ENCODE peak calls at places on chromosomes 3 and 15, in seven cellular contexts. J is lower leg skin, A is natural killer cell, F is heart left ventricle, X is astrocyte, D is psoas muscle, Z is hepatocyte. S is an unnamed sample.

GRCh38 chr15:68699881-68700394 is 120.8 kb downstream of the ANP32A start:
- DNase-seq in J (no peak), A (no peak), F (peak), X (no peak), D (no peak), Z (no peak), S (no peak)

GRCh38 chr3:147392083-147392916 is 14.0 kb downstream of the ZIC4 start:
- DNase-seq in J (peak), A (no peak), F (no peak), X (no peak), D (peak), Z (peak), S (peak)

GRCh38 chr15:32828507-32829186 is 110.8 kb downstream of the GREM1 start:
- DNase-seq in J (no peak), A (no peak), F (no peak), X (peak), D (no peak), Z (no peak), S (no peak)

GRCh38 chr3:198081421-198081844 is 121.4 kb downstream of the LMLN start:
- DNase-seq in J (no peak), A (no peak), F (no peak), X (no peak), D (no peak), Z (no peak), S (no peak)

GRCh38 chr15:58924326-58924725 is 9.2 kb downstream of the SLTM start:
- DNase-seq in J (no peak), A (no peak), F (no peak), X (no peak), D (no peak), Z (no peak), S (no peak)

GRCh38 chr3:146131616-146132410 is 29.2 kb downstream of the PLOD2 start:
- DNase-seq in J (no peak), A (no peak), F (no peak), X (peak), D (no peak), Z (no peak), S (no peak)

GRCh38 chr15:73704869-73705645 is 20.9 kb downstream of the CD276 start:
- DNase-seq in J (no peak), A (peak), F (peak), X (no peak), D (peak), Z (peak), S (no peak)

GRCh38 chr15:82849556-82850241 is 40.3 kb downstream of the WHAMM start:
- DNase-seq in J (peak), A (peak), F (peak), X (peak), D (peak), Z (peak), S (peak)

GRCh38 chr3:64049832-64050231 is 26.5 kb upstream of the PSMD6 start:
- DNase-seq in J (no peak), A (no peak), F (no peak), X (no peak), D (no peak), Z (no peak), S (no peak)

GRCh38 chr3:158140396-158140795 is 30.5 kb downstream of the RSRC1 start:
- DNase-seq in J (no peak), A (no peak), F (no peak), X (no peak), D (no peak), Z (no peak), S (no peak)

GRCh38 chr3:193816656-193817311 is 223.8 kb downstream of the OPA1 start:
- DNase-seq in J (peak), A (no peak), F (peak), X (peak), D (peak), Z (peak), S (no peak)

GRCh38 chr3:52005571-52005986 is 9.9 kb upstream of the RPL29 start:
- DNase-seq in J (no peak), A (no peak), F (peak), X (peak), D (no peak), Z (peak), S (no peak)

GRCh38 chr15:54687628-54688027 is 509.1 kb downstream of the RSL24D1 start:
- DNase-seq in J (no peak), A (no peak), F (no peak), X (no peak), D (no peak), Z (no peak), S (no peak)

GRCh38 chr15:73965094-73965729 is 26.9 kb downstream of the STOML1 start:
- DNase-seq in J (peak), A (no peak), F (no peak), X (no peak), D (no peak), Z (no peak), S (no peak)

GRCh38 chr3:129341331-129342141 is 62.9 kb downstream of the HMCES start:
- DNase-seq in J (no peak), A (no peak), F (no peak), X (no peak), D (peak), Z (no peak), S (no peak)

GRCh38 chr3:69236808-69237707 is 114.7 kb upstream of the LMOD3 start:
- DNase-seq in J (no peak), A (no peak), F (peak), X (no peak), D (no peak), Z (no peak), S (no peak)

GRCh38 chr3:104564045-104564643 is 802.6 kb upstream of the ALCAM start:
- DNase-seq in J (no peak), A (no peak), F (no peak), X (no peak), D (no peak), Z (peak), S (no peak)

GRCh38 chr3:9767418-9767817 is 2.3 kb downstream of the CAMK1 start:
- DNase-seq in J (no peak), A (no peak), F (peak), X (no peak), D (no peak), Z (no peak), S (no peak)

GRCh38 chr15:41982133-41982930 is 10.0 kb upstream of the EHD4 start:
- DNase-seq in J (peak), A (no peak), F (no peak), X (no peak), D (no peak), Z (no peak), S (no peak)

GRCh38 chr15:31297880-31298456 is 28.7 kb upstream of the KLF13 start:
- DNase-seq in J (peak), A (no peak), F (no peak), X (no peak), D (no peak), Z (peak), S (peak)

GRCh38 chr3:168249048-168249538 is 153.4 kb upstream of the GOLIM4 start:
- DNase-seq in J (no peak), A (no peak), F (no peak), X (peak), D (no peak), Z (no peak), S (no peak)

GRCh38 chr3:10088256-10088655 is 19.8 kb downstream of the FANCD2OS start:
- DNase-seq in J (no peak), A (no peak), F (no peak), X (no peak), D (no peak), Z (no peak), S (no peak)

GRCh38 chr3:150370129-150370602 is 37.9 kb upstream of the TSC22D2 start:
- DNase-seq in J (no peak), A (no peak), F (peak), X (peak), D (no peak), Z (peak), S (peak)

GRCh38 chr3:171175840-171176239 is 149.3 kb upstream of the SLC2A2 start:
- DNase-seq in J (no peak), A (no peak), F (no peak), X (no peak), D (no peak), Z (no peak), S (no peak)

GRCh38 chr3:190495796-190496195 is 18.1 kb upstream of the IL1RAP start:
- DNase-seq in J (no peak), A (no peak), F (no peak), X (no peak), D (no peak), Z (no peak), S (no peak)

GRCh38 chr15:78453447-78453846 is 15.4 kb downstream of the IREB2 start:
- DNase-seq in J (no peak), A (no peak), F (no peak), X (no peak), D (no peak), Z (no peak), S (no peak)

GRCh38 chr3:61117045-61117898 is 134.0 kb downstream of the FHIT start:
- DNase-seq in J (no peak), A (no peak), F (no peak), X (no peak), D (no peak), Z (no peak), S (no peak)

GRCh38 chr15:78752492-78753358 is 58.5 kb downstream of the ADAMTS7 start:
- DNase-seq in J (peak), A (no peak), F (peak), X (no peak), D (no peak), Z (no peak), S (no peak)

GRCh38 chr15:28914483-28915023 is 28.8 kb downstream of the APBA2 start:
- DNase-seq in J (no peak), A (no peak), F (no peak), X (no peak), D (no peak), Z (no peak), S (no peak)

GRCh38 chr3:187669675-187670504 is at the start of gene SST:
- DNase-seq in J (no peak), A (no peak), F (peak), X (peak), D (peak), Z (peak), S (no peak)
- TF ChIP-seq CTCF in J (no peak), A (no peak), F (no peak), X (no peak), D (no peak), Z (no peak), S (no peak)

DNA sequence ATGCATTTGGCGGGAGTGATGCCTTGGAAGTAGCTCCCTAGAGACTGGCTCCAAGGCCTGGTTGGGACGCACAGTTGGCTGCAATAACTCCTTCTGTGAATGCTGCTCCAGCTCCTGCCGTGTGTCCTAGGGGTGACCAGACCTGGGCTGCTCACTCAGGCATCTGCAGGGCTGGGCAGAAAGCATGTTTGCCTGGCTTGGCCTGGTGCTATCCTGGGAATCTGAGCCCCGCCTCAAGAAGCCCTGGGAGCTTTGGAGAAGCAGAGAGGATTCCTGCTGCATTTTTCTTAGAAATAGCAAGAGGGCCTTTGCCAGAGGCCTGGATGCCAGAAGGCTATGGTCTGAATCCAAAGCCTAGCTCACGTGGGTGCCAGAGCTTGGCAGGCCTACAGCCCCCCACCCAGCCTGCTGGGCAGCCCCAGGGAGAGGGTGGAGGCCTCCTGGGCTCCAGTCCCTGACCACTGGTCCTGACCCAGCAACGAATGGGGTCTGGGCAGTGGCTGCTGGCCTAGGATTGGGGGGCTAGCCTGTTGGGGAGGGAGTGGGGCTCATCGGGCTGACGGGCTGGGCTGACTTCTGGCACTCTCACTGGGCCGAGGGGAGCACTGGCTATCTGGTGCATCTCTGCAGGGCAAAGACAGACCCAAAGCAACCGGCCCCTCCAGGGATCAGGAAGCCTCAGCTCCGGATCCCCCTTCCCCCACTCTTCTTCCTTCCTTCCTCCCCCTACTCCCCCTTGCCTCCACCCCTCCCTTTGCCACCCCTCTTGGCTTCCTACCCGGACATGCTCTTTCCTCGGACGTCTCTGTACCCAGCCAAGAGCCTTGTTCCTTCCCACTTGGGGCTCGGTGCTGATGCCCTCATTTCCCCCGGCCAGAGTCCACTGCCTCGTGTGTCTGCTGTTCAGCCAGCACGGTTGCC is 10.5 kb downstream of the SEMA3F start:
- DNase-seq in J (no peak), A (no peak), F (peak), X (peak), D (no peak), Z (no peak), S (no peak)
- TF ChIP-seq CTCF in J (no peak), A (no peak), F (no peak), X (no peak), D (no peak), Z (no peak), S (no peak)

DNA sequence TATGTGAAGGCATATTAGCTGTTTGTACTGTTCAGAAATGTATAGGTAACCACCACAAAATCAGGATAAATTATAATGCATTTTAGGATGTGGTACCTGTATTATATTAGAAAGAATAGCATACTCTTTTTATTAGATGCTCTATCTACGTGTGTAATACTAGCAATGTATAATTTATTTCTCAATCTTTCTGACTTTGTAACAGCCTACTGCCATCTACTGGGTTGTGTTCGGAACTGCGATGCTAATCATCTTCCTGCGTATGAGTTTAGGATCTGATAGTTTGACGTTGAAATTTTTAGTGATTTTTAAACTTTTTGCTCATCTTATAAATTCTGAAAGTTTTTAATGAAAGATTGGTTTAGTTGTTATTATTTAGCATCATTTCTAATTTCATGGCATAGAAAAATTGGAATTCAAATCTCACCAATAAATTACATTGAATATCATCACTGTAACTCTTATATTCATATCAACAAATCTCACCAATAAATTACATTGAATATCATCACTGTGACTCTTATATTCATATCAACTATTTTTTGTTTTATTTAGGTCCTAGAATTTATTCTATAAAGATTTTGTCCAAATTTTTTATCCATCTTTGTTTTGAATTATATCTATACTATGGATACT is 322.7 kb upstream of the ZNF717 start:
- DNase-seq in J (no peak), A (no peak), F (no peak), X (peak), D (no peak), Z (peak), S (no peak)
- TF ChIP-seq CTCF in J (no peak), A (no peak), F (peak), X (peak), D (peak), Z (peak), S (peak)

GRCh38 chr15:65130941-65131340 is 2.7 kb downstream of the PDCD7 start:
- DNase-seq in J (no peak), A (no peak), F (no peak), X (no peak), D (no peak), Z (no peak), S (no peak)

GRCh38 chr15:65133550-65134200 is at the start of gene PDCD7:
- DNase-seq in J (peak), A (peak), F (peak), X (peak), D (peak), Z (peak), S (peak)

DNA sequence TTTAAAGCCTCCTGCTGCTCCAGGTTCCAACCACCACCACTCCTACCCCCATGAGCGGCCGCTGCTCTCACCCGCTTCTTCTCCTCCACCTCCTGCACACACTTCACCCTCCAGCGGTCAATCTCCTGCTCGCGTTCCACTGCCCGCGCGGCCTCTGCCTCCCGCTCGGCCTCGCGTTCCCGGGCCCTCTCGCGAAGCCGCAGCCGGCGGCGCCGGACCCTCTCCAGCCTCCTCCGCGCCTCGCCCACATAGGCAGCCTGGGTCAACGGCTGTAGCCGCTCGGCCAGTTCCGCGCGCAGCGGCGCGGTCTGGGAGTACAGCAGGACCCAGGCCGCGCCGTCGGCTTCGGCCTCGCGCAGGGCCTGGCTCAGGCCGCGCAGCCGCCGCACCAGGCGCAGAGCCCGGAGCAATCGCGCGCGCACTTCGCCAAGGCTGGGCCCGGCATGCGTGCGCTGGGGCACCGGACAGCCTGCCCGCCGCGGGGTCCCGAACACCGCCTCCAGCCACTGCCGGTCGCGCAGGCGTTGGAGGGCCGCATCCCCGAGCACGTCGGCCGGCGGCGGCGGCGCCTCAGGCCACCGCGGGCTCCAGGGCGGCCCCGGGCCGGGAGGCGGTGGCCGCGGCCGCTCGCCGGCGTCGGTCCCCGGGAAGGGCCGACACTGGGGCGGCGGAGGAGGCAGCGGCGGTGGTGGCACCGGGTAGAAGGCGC is 613 bp downstream of the PDCD7 start:
- DNase-seq in J (no peak), A (peak), F (peak), X (peak), D (peak), Z (peak), S (peak)
- TF ChIP-seq CTCF in J (no peak), A (no peak), F (no peak), X (no peak), D (no peak), Z (no peak), S (no peak)